ENCODE peak calls at places on chromosomes 13 and 19, in eight cellular contexts. One of them, this sample, is unnamed.
A peak's percentile ranks its signal among the peaks of the same experiment; 100 is the strongest.

GRCh38 chr19:23520441-23520840 is 125.2 kb upstream of the ZNF91 start:
- DNase-seq in NCI-H1092: no peak
- DNase-seq in T-helper 2 cell: no peak
- DNase-seq in neuronal stem cell: no peak
- DNase-seq in SW480: no peak
- DNase-seq in iris pigment epithelial cell: no peak
- DNase-seq in memory B cell: no peak
- DNase-seq in endothelial cell: no peak
- DNase-seq in this sample: no peak

GRCh38 chr19:28468701-28469459 is 744.1 kb downstream of the UQCRFS1 start:
- DNase-seq in NCI-H1092: peak; percentile 41
- DNase-seq in T-helper 2 cell: no peak
- DNase-seq in neuronal stem cell: no peak
- DNase-seq in SW480: peak; percentile 67
- DNase-seq in iris pigment epithelial cell: no peak
- DNase-seq in memory B cell: no peak
- DNase-seq in endothelial cell: no peak
- DNase-seq in this sample: peak; percentile 63

GRCh38 chr19:45824041-45824471 is 8.9 kb upstream of the RSPH6A start:
- DNase-seq in NCI-H1092: peak; percentile 46
- DNase-seq in T-helper 2 cell: no peak
- DNase-seq in neuronal stem cell: no peak
- DNase-seq in SW480: no peak
- DNase-seq in iris pigment epithelial cell: no peak
- DNase-seq in memory B cell: no peak
- DNase-seq in endothelial cell: no peak
- DNase-seq in this sample: no peak

GRCh38 chr19:3146677-3147100 is 10.9 kb downstream of the GNA15 start:
- DNase-seq in NCI-H1092: no peak
- DNase-seq in T-helper 2 cell: peak; percentile 61
- DNase-seq in neuronal stem cell: no peak
- DNase-seq in SW480: no peak
- DNase-seq in iris pigment epithelial cell: no peak
- DNase-seq in memory B cell: peak; percentile 68
- DNase-seq in endothelial cell: peak; percentile 61
- DNase-seq in this sample: no peak

GRCh38 chr19:16334421-16334820 is 9.8 kb downstream of the KLF2 start:
- DNase-seq in NCI-H1092: no peak
- DNase-seq in T-helper 2 cell: no peak
- DNase-seq in neuronal stem cell: no peak
- DNase-seq in SW480: no peak
- DNase-seq in iris pigment epithelial cell: no peak
- DNase-seq in memory B cell: no peak
- DNase-seq in endothelial cell: no peak
- DNase-seq in this sample: no peak

GRCh38 chr13:51764184-51765141 is 39.5 kb downstream of the DHRS12 start:
- DNase-seq in NCI-H1092: no peak
- DNase-seq in T-helper 2 cell: peak; percentile 29
- DNase-seq in neuronal stem cell: no peak
- DNase-seq in SW480: peak; percentile 95
- DNase-seq in iris pigment epithelial cell: peak; percentile 82
- DNase-seq in memory B cell: no peak
- DNase-seq in endothelial cell: no peak
- DNase-seq in this sample: peak; percentile 78

GRCh38 chr19:35229601-35230000 is 1.1 kb upstream of the FAM187B start:
- DNase-seq in NCI-H1092: no peak
- DNase-seq in T-helper 2 cell: no peak
- DNase-seq in neuronal stem cell: no peak
- DNase-seq in SW480: no peak
- DNase-seq in iris pigment epithelial cell: no peak
- DNase-seq in memory B cell: no peak
- DNase-seq in endothelial cell: no peak
- DNase-seq in this sample: no peak

GRCh38 chr13:37656247-37656940 is 57.8 kb upstream of the POSTN start:
- DNase-seq in NCI-H1092: no peak
- DNase-seq in T-helper 2 cell: no peak
- DNase-seq in neuronal stem cell: no peak
- DNase-seq in SW480: no peak
- DNase-seq in iris pigment epithelial cell: peak; percentile 98
- DNase-seq in memory B cell: no peak
- DNase-seq in endothelial cell: no peak
- DNase-seq in this sample: peak; percentile 96

GRCh38 chr19:44677019-44677809 is 5.9 kb downstream of the CEACAM19 start:
- DNase-seq in NCI-H1092: no peak
- DNase-seq in T-helper 2 cell: no peak
- DNase-seq in neuronal stem cell: no peak
- DNase-seq in SW480: peak; percentile 54
- DNase-seq in iris pigment epithelial cell: peak; percentile 79
- DNase-seq in memory B cell: no peak
- DNase-seq in endothelial cell: no peak
- DNase-seq in this sample: no peak

GRCh38 chr19:49224856-49225255 is 67.3 kb downstream of the TRPM4 start:
- DNase-seq in NCI-H1092: peak; percentile 4
- DNase-seq in T-helper 2 cell: no peak
- DNase-seq in neuronal stem cell: peak; percentile 48
- DNase-seq in SW480: peak; percentile 91
- DNase-seq in iris pigment epithelial cell: peak; percentile 50
- DNase-seq in memory B cell: no peak
- DNase-seq in endothelial cell: peak; percentile 74
- DNase-seq in this sample: no peak

GRCh38 chr19:56678205-56678604 is 6.6 kb upstream of the ZNF835 start:
- DNase-seq in NCI-H1092: no peak
- DNase-seq in T-helper 2 cell: no peak
- DNase-seq in neuronal stem cell: no peak
- DNase-seq in SW480: no peak
- DNase-seq in iris pigment epithelial cell: no peak
- DNase-seq in memory B cell: no peak
- DNase-seq in endothelial cell: no peak
- DNase-seq in this sample: no peak

GRCh38 chr13:110506859-110507566 is 54.5 kb downstream of the RAB20 start:
- DNase-seq in NCI-H1092: no peak
- DNase-seq in T-helper 2 cell: no peak
- DNase-seq in neuronal stem cell: no peak
- DNase-seq in SW480: peak; percentile 76
- DNase-seq in iris pigment epithelial cell: peak; percentile 30
- DNase-seq in memory B cell: no peak
- DNase-seq in endothelial cell: no peak
- DNase-seq in this sample: peak; percentile 32

GRCh38 chr19:17536957-17537356 is 18.5 kb upstream of the COLGALT1 start:
- DNase-seq in NCI-H1092: no peak
- DNase-seq in T-helper 2 cell: no peak
- DNase-seq in neuronal stem cell: no peak
- DNase-seq in SW480: no peak
- DNase-seq in iris pigment epithelial cell: no peak
- DNase-seq in memory B cell: no peak
- DNase-seq in endothelial cell: no peak
- DNase-seq in this sample: no peak

GRCh38 chr19:12035220-12036172 is at the start of gene ZNF433:
- DNase-seq in NCI-H1092: peak; percentile 92
- DNase-seq in T-helper 2 cell: peak; percentile 43
- DNase-seq in neuronal stem cell: peak; percentile 86
- DNase-seq in SW480: peak; percentile 47
- DNase-seq in iris pigment epithelial cell: peak; percentile 87
- DNase-seq in memory B cell: peak; percentile 72
- DNase-seq in endothelial cell: peak; percentile 3
- DNase-seq in this sample: peak; percentile 31

GRCh38 chr13:58827904-58828303 is 1196.4 kb downstream of the PCDH17 start:
- DNase-seq in NCI-H1092: no peak
- DNase-seq in T-helper 2 cell: no peak
- DNase-seq in neuronal stem cell: no peak
- DNase-seq in SW480: no peak
- DNase-seq in iris pigment epithelial cell: no peak
- DNase-seq in memory B cell: no peak
- DNase-seq in endothelial cell: no peak
- DNase-seq in this sample: no peak

GRCh38 chr19:5621311-5621944 is 1.1 kb downstream of the SAFB2 start:
- DNase-seq in NCI-H1092: no peak
- DNase-seq in T-helper 2 cell: no peak
- DNase-seq in neuronal stem cell: no peak
- DNase-seq in SW480: no peak
- DNase-seq in iris pigment epithelial cell: no peak
- DNase-seq in memory B cell: peak; percentile 19
- DNase-seq in endothelial cell: no peak
- DNase-seq in this sample: no peak

GRCh38 chr13:30892966-30893365 is 13.1 kb upstream of the MEDAG start:
- DNase-seq in NCI-H1092: no peak
- DNase-seq in T-helper 2 cell: no peak
- DNase-seq in neuronal stem cell: no peak
- DNase-seq in SW480: peak; percentile 20
- DNase-seq in iris pigment epithelial cell: peak; percentile 77
- DNase-seq in memory B cell: no peak
- DNase-seq in endothelial cell: peak; percentile 76
- DNase-seq in this sample: no peak

GRCh38 chr19:16359074-16359473 is 34.4 kb downstream of the KLF2 start:
- DNase-seq in NCI-H1092: no peak
- DNase-seq in T-helper 2 cell: no peak
- DNase-seq in neuronal stem cell: no peak
- DNase-seq in SW480: no peak
- DNase-seq in iris pigment epithelial cell: no peak
- DNase-seq in memory B cell: no peak
- DNase-seq in endothelial cell: no peak
- DNase-seq in this sample: no peak

GRCh38 chr13:21901772-21902708 is 231.2 kb downstream of the FGF9 start:
- DNase-seq in NCI-H1092: no peak
- DNase-seq in T-helper 2 cell: no peak
- DNase-seq in neuronal stem cell: no peak
- DNase-seq in SW480: no peak
- DNase-seq in iris pigment epithelial cell: no peak
- DNase-seq in memory B cell: no peak
- DNase-seq in endothelial cell: no peak
- DNase-seq in this sample: no peak

GRCh38 chr19:38949580-38950367 is 19.0 kb downstream of the MRPS12 start:
- DNase-seq in NCI-H1092: peak; percentile 39
- DNase-seq in T-helper 2 cell: peak; percentile 83
- DNase-seq in neuronal stem cell: peak; percentile 80
- DNase-seq in SW480: no peak
- DNase-seq in iris pigment epithelial cell: peak; percentile 91
- DNase-seq in memory B cell: peak; percentile 44
- DNase-seq in endothelial cell: peak; percentile 90
- DNase-seq in this sample: peak; percentile 24

GRCh38 chr13:114282143-114282685 is 813 bp downstream of the UPF3A start:
- DNase-seq in NCI-H1092: peak; percentile 34
- DNase-seq in T-helper 2 cell: peak; percentile 6
- DNase-seq in neuronal stem cell: peak; percentile 69
- DNase-seq in SW480: peak; percentile 68
- DNase-seq in iris pigment epithelial cell: peak; percentile 75
- DNase-seq in memory B cell: no peak
- DNase-seq in endothelial cell: peak; percentile 42
- DNase-seq in this sample: no peak

GRCh38 chr19:43847884-43848283 is 20.8 kb downstream of the ZNF283 start:
- DNase-seq in NCI-H1092: no peak
- DNase-seq in T-helper 2 cell: no peak
- DNase-seq in neuronal stem cell: no peak
- DNase-seq in SW480: peak; percentile 29
- DNase-seq in iris pigment epithelial cell: no peak
- DNase-seq in memory B cell: no peak
- DNase-seq in endothelial cell: no peak
- DNase-seq in this sample: no peak

GRCh38 chr19:23318143-23318542 is 67.9 kb upstream of the ZNF724 start:
- DNase-seq in NCI-H1092: no peak
- DNase-seq in T-helper 2 cell: no peak
- DNase-seq in neuronal stem cell: no peak
- DNase-seq in SW480: no peak
- DNase-seq in iris pigment epithelial cell: peak; percentile 17
- DNase-seq in memory B cell: no peak
- DNase-seq in endothelial cell: no peak
- DNase-seq in this sample: no peak

GRCh38 chr19:34365463-34366401 is 736 bp downstream of the GPI start:
- DNase-seq in NCI-H1092: no peak
- DNase-seq in T-helper 2 cell: no peak
- DNase-seq in neuronal stem cell: no peak
- DNase-seq in SW480: peak; percentile 29
- DNase-seq in iris pigment epithelial cell: peak; percentile 43
- DNase-seq in memory B cell: no peak
- DNase-seq in endothelial cell: peak; percentile 26
- DNase-seq in this sample: no peak

GRCh38 chr13:52127783-52128702 is 830 bp downstream of the NEK5 start:
- DNase-seq in NCI-H1092: peak; percentile 17
- DNase-seq in T-helper 2 cell: peak; percentile 33
- DNase-seq in neuronal stem cell: peak; percentile 70
- DNase-seq in SW480: peak; percentile 84
- DNase-seq in iris pigment epithelial cell: peak; percentile 61
- DNase-seq in memory B cell: peak; percentile 46
- DNase-seq in endothelial cell: peak; percentile 72
- DNase-seq in this sample: no peak

GRCh38 chr13:79227418-79227817 is 178.6 kb downstream of the RBM26 start:
- DNase-seq in NCI-H1092: peak; percentile 31
- DNase-seq in T-helper 2 cell: no peak
- DNase-seq in neuronal stem cell: no peak
- DNase-seq in SW480: no peak
- DNase-seq in iris pigment epithelial cell: no peak
- DNase-seq in memory B cell: no peak
- DNase-seq in endothelial cell: no peak
- DNase-seq in this sample: no peak

GRCh38 chr13:106003651-106004050 is 531.8 kb downstream of the EFNB2 start:
- DNase-seq in NCI-H1092: no peak
- DNase-seq in T-helper 2 cell: no peak
- DNase-seq in neuronal stem cell: no peak
- DNase-seq in SW480: no peak
- DNase-seq in iris pigment epithelial cell: no peak
- DNase-seq in memory B cell: no peak
- DNase-seq in endothelial cell: no peak
- DNase-seq in this sample: no peak

GRCh38 chr19:11414544-11414943 is 4.6 kb downstream of the RGL3 start:
- DNase-seq in NCI-H1092: no peak
- DNase-seq in T-helper 2 cell: no peak
- DNase-seq in neuronal stem cell: no peak
- DNase-seq in SW480: no peak
- DNase-seq in iris pigment epithelial cell: no peak
- DNase-seq in memory B cell: no peak
- DNase-seq in endothelial cell: no peak
- DNase-seq in this sample: no peak

GRCh38 chr19:30781519-30781918 is 409.3 kb downstream of the ZNF536 start:
- DNase-seq in NCI-H1092: no peak
- DNase-seq in T-helper 2 cell: no peak
- DNase-seq in neuronal stem cell: no peak
- DNase-seq in SW480: no peak
- DNase-seq in iris pigment epithelial cell: no peak
- DNase-seq in memory B cell: no peak
- DNase-seq in endothelial cell: no peak
- DNase-seq in this sample: no peak

GRCh38 chr13:75492389-75492788 is 10.4 kb upstream of the TBC1D4 start:
- DNase-seq in NCI-H1092: no peak
- DNase-seq in T-helper 2 cell: no peak
- DNase-seq in neuronal stem cell: no peak
- DNase-seq in SW480: no peak
- DNase-seq in iris pigment epithelial cell: peak; percentile 69
- DNase-seq in memory B cell: no peak
- DNase-seq in endothelial cell: no peak
- DNase-seq in this sample: no peak

GRCh38 chr19:10104665-10105221 is 1.4 kb upstream of the PPAN start:
- DNase-seq in NCI-H1092: no peak
- DNase-seq in T-helper 2 cell: peak; percentile 67
- DNase-seq in neuronal stem cell: no peak
- DNase-seq in SW480: no peak
- DNase-seq in iris pigment epithelial cell: no peak
- DNase-seq in memory B cell: no peak
- DNase-seq in endothelial cell: no peak
- DNase-seq in this sample: no peak

GRCh38 chr19:35213678-35214632 is 14.6 kb downstream of the FAM187B start:
- DNase-seq in NCI-H1092: peak; percentile 58
- DNase-seq in T-helper 2 cell: peak; percentile 68
- DNase-seq in neuronal stem cell: no peak
- DNase-seq in SW480: peak; percentile 93
- DNase-seq in iris pigment epithelial cell: peak; percentile 90
- DNase-seq in memory B cell: peak; percentile 73
- DNase-seq in endothelial cell: no peak
- DNase-seq in this sample: peak; percentile 8

GRCh38 chr19:12749938-12750521 is 1.6 kb upstream of the BEST2 start:
- DNase-seq in NCI-H1092: no peak
- DNase-seq in T-helper 2 cell: no peak
- DNase-seq in neuronal stem cell: no peak
- DNase-seq in SW480: peak; percentile 49
- DNase-seq in iris pigment epithelial cell: peak; percentile 74
- DNase-seq in memory B cell: no peak
- DNase-seq in endothelial cell: no peak
- DNase-seq in this sample: no peak

GRCh38 chr13:100753391-100753790 is 78.8 kb upstream of the TMTC4 start:
- DNase-seq in NCI-H1092: no peak
- DNase-seq in T-helper 2 cell: no peak
- DNase-seq in neuronal stem cell: no peak
- DNase-seq in SW480: no peak
- DNase-seq in iris pigment epithelial cell: no peak
- DNase-seq in memory B cell: no peak
- DNase-seq in endothelial cell: no peak
- DNase-seq in this sample: peak; percentile 58

This sample was measured in skeletal muscle cell.